ENCODE peak calls at places on chromosome 17, in four cellular contexts. One of them, this sample, is unnamed.

GRCh38 chr17:2416010-2416734 is 15.3 kb upstream of the MNT start:
- DNase-seq in HepG2: peak
- DNase-seq in H1: no peak
- DNase-seq in K562: peak
- DNase-seq in this sample: peak

GRCh38 chr17:72372185-72372584 is 251.4 kb downstream of the SOX9 start:
- DNase-seq in HepG2: no peak
- DNase-seq in H1: no peak
- DNase-seq in K562: no peak
- DNase-seq in this sample: no peak

GRCh38 chr17:57866723-57867122 is 16.9 kb upstream of the MRPS23 start:
- DNase-seq in HepG2: no peak
- DNase-seq in H1: no peak
- DNase-seq in K562: no peak
- DNase-seq in this sample: no peak

GRCh38 chr17:65797809-65798208 is 236.4 kb upstream of the AXIN2 start:
- DNase-seq in HepG2: peak
- DNase-seq in H1: peak
- DNase-seq in K562: peak
- DNase-seq in this sample: no peak

GRCh38 chr17:56833812-56834379 is at the start of the genes C17orf67 and DGKE:
- DNase-seq in HepG2: peak
- DNase-seq in H1: peak
- DNase-seq in K562: peak
- DNase-seq in this sample: peak

GRCh38 chr17:5022171-5022711 is 13.0 kb downstream of the SLC52A1 start:
- DNase-seq in HepG2: no peak
- DNase-seq in H1: no peak
- DNase-seq in K562: no peak
- DNase-seq in this sample: no peak

GRCh38 chr17:4565209-4566141 is 5.1 kb upstream of the GGT6 start:
- DNase-seq in HepG2: peak
- DNase-seq in H1: no peak
- DNase-seq in K562: peak
- DNase-seq in this sample: peak

GRCh38 chr17:80354381-80354780 is 60.6 kb upstream of the ENDOV start:
- DNase-seq in HepG2: no peak
- DNase-seq in H1: no peak
- DNase-seq in K562: no peak
- DNase-seq in this sample: no peak

GRCh38 chr17:15457723-15458094 is 9.7 kb downstream of the CDRT4 start:
- DNase-seq in HepG2: no peak
- DNase-seq in H1: no peak
- DNase-seq in K562: no peak
- DNase-seq in this sample: no peak

GRCh38 chr17:59154721-59155438 is at the start of gene SKA2:
- DNase-seq in HepG2: no peak
- DNase-seq in H1: peak
- DNase-seq in K562: peak
- DNase-seq in this sample: peak

GRCh38 chr17:71460943-71461342 is 659.9 kb upstream of the SOX9 start:
- DNase-seq in HepG2: no peak
- DNase-seq in H1: no peak
- DNase-seq in K562: no peak
- DNase-seq in this sample: peak

GRCh38 chr17:69434164-69434579 is 19.7 kb downstream of the MAP2K6 start:
- DNase-seq in HepG2: no peak
- DNase-seq in H1: no peak
- DNase-seq in K562: no peak
- DNase-seq in this sample: no peak

GRCh38 chr17:56779898-56780777 is 53.6 kb downstream of the C17orf67 start:
- DNase-seq in HepG2: peak
- DNase-seq in H1: peak
- DNase-seq in K562: peak
- DNase-seq in this sample: peak

GRCh38 chr17:65975878-65976277 is 216.1 kb downstream of the CEP112 start:
- DNase-seq in HepG2: no peak
- DNase-seq in H1: no peak
- DNase-seq in K562: no peak
- DNase-seq in this sample: no peak

GRCh38 chr17:57892820-57893595 is 43.2 kb upstream of the MRPS23 start:
- DNase-seq in HepG2: peak
- DNase-seq in H1: no peak
- DNase-seq in K562: no peak
- DNase-seq in this sample: peak

GRCh38 chr17:11486726-11487310 is 111.5 kb upstream of the DNAH9 start:
- DNase-seq in HepG2: no peak
- DNase-seq in H1: no peak
- DNase-seq in K562: no peak
- DNase-seq in this sample: no peak

GRCh38 chr17:44307387-44308186 is 814 bp upstream of the RUNDC3A start:
- DNase-seq in HepG2: no peak
- DNase-seq in H1: no peak
- DNase-seq in K562: no peak
- DNase-seq in this sample: peak

GRCh38 chr17:44200478-44201155 is 933 bp upstream of the ATXN7L3 start:
- DNase-seq in HepG2: peak
- DNase-seq in H1: no peak
- DNase-seq in K562: no peak
- DNase-seq in this sample: no peak

GRCh38 chr17:43591750-43592562 is 45.8 kb upstream of the ETV4 start:
- DNase-seq in HepG2: no peak
- DNase-seq in H1: no peak
- DNase-seq in K562: no peak
- DNase-seq in this sample: no peak

GRCh38 chr17:68704897-68705296 is 103.7 kb upstream of the FAM20A start:
- DNase-seq in HepG2: no peak
- DNase-seq in H1: no peak
- DNase-seq in K562: no peak
- DNase-seq in this sample: no peak

GRCh38 chr17:5238333-5238732 is 3.7 kb upstream of the SCIMP start:
- DNase-seq in HepG2: no peak
- DNase-seq in H1: no peak
- DNase-seq in K562: no peak
- DNase-seq in this sample: no peak

GRCh38 chr17:30555942-30556341 is 78.7 kb downstream of the GOSR1 start:
- DNase-seq in HepG2: no peak
- DNase-seq in H1: no peak
- DNase-seq in K562: no peak
- DNase-seq in this sample: no peak

GRCh38 chr17:49730078-49730786 is 22.5 kb upstream of the SLC35B1 start:
- DNase-seq in HepG2: no peak
- DNase-seq in H1: no peak
- DNase-seq in K562: no peak
- DNase-seq in this sample: no peak

GRCh38 chr17:4035081-4035680 is 70.9 kb upstream of the ATP2A3 start:
- DNase-seq in HepG2: no peak
- DNase-seq in H1: no peak
- DNase-seq in K562: no peak
- DNase-seq in this sample: no peak

GRCh38 chr17:13770702-13771101 is 169.0 kb upstream of the HS3ST3A1 start:
- DNase-seq in HepG2: no peak
- DNase-seq in H1: no peak
- DNase-seq in K562: no peak
- DNase-seq in this sample: no peak

GRCh38 chr17:34859652-34860051 is 101.6 kb downstream of the CCT6B start:
- DNase-seq in HepG2: no peak
- DNase-seq in H1: no peak
- DNase-seq in K562: no peak
- DNase-seq in this sample: no peak

GRCh38 chr17:17018612-17019429 is 23.4 kb upstream of the MPRIP start:
- DNase-seq in HepG2: no peak
- DNase-seq in H1: no peak
- DNase-seq in K562: no peak
- DNase-seq in this sample: no peak

GRCh38 chr17:77400445-77400870 is 259.7 kb downstream of the SEC14L1 start:
- DNase-seq in HepG2: no peak
- DNase-seq in H1: no peak
- DNase-seq in K562: peak
- DNase-seq in this sample: no peak

GRCh38 chr17:63524051-63524450 is 893 bp downstream of the KCNH6 start:
- DNase-seq in HepG2: no peak
- DNase-seq in H1: no peak
- DNase-seq in K562: no peak
- DNase-seq in this sample: no peak

GRCh38 chr17:60863892-60864673 is 186.4 kb downstream of the BCAS3 start:
- DNase-seq in HepG2: no peak
- DNase-seq in H1: no peak
- DNase-seq in K562: no peak
- DNase-seq in this sample: no peak

GRCh38 chr17:70207184-70207583 is 37.9 kb downstream of the KCNJ2 start:
- DNase-seq in HepG2: no peak
- DNase-seq in H1: no peak
- DNase-seq in K562: no peak
- DNase-seq in this sample: no peak

GRCh38 chr17:81509048-81509686 is 3.4 kb downstream of the ACTG1 start:
- DNase-seq in HepG2: peak
- DNase-seq in H1: no peak
- DNase-seq in K562: no peak
- DNase-seq in this sample: no peak

GRCh38 chr17:82876602-82877391 is 37.0 kb upstream of the ZNF750 start:
- DNase-seq in HepG2: peak
- DNase-seq in H1: no peak
- DNase-seq in K562: peak
- DNase-seq in this sample: no peak

GRCh38 chr17:16916557-16916920 is 55.4 kb downstream of the TNFRSF13B start:
- DNase-seq in HepG2: no peak
- DNase-seq in H1: no peak
- DNase-seq in K562: no peak
- DNase-seq in this sample: no peak

GRCh38 chr17:9244066-9245052 is 223.0 kb downstream of the NTN1 start:
- DNase-seq in HepG2: no peak
- DNase-seq in H1: no peak
- DNase-seq in K562: no peak
- DNase-seq in this sample: no peak

GRCh38 chr17:29179232-29180036 is 764 bp downstream of the MYO18A start:
- DNase-seq in HepG2: peak
- DNase-seq in H1: peak
- DNase-seq in K562: peak
- DNase-seq in this sample: peak

GRCh38 chr17:45687594-45687993 is 96.5 kb upstream of the CRHR1 start:
- DNase-seq in HepG2: no peak
- DNase-seq in H1: no peak
- DNase-seq in K562: no peak
- DNase-seq in this sample: no peak

GRCh38 chr17:75346906-75347305 is 57.7 kb upstream of the SLC25A19 start:
- DNase-seq in HepG2: no peak
- DNase-seq in H1: no peak
- DNase-seq in K562: peak
- DNase-seq in this sample: no peak
- TF ChIP-seq JUN in HepG2: no peak
- TF ChIP-seq JUN in H1: no peak
- TF ChIP-seq JUN in K562: no peak
- TF ChIP-seq JUN in this sample: no peak

GRCh38 chr17:7713782-7714181 is 3.8 kb upstream of the DNAH2 start:
- DNase-seq in HepG2: no peak
- DNase-seq in H1: no peak
- DNase-seq in K562: no peak
- DNase-seq in this sample: no peak

GRCh38 chr17:7711356-7711755 is 6.2 kb upstream of the DNAH2 start:
- DNase-seq in HepG2: no peak
- DNase-seq in H1: no peak
- DNase-seq in K562: no peak
- DNase-seq in this sample: peak

GRCh38 chr17:7714721-7715594 is 2.6 kb upstream of the DNAH2 start:
- DNase-seq in HepG2: no peak
- DNase-seq in H1: no peak
- DNase-seq in K562: no peak
- DNase-seq in this sample: no peak

GRCh38 chr17:7710341-7710740 is 5.3 kb downstream of the EFNB3 start:
- DNase-seq in HepG2: no peak
- DNase-seq in H1: no peak
- DNase-seq in K562: no peak
- DNase-seq in this sample: no peak

GRCh38 chr17:7712111-7712771 is 5.3 kb upstream of the DNAH2 start:
- DNase-seq in HepG2: no peak
- DNase-seq in H1: no peak
- DNase-seq in K562: no peak
- DNase-seq in this sample: no peak
- TF ChIP-seq RAD21 in HepG2: no peak
- TF ChIP-seq RAD21 in H1: no peak
- TF ChIP-seq RAD21 in K562: no peak
- TF ChIP-seq RAD21 in this sample: no peak

GRCh38 chr17:78676415-78677302 is 99.5 kb upstream of the DNAH17 start:
- DNase-seq in HepG2: no peak
- DNase-seq in H1: no peak
- DNase-seq in K562: no peak
- DNase-seq in this sample: no peak
- TF ChIP-seq JUN in HepG2: no peak
- TF ChIP-seq JUN in H1: no peak
- TF ChIP-seq JUN in K562: no peak
- TF ChIP-seq JUN in this sample: no peak

GRCh38 chr17:7654832-7655540 is 4.3 kb downstream of the ATP1B2 start:
- DNase-seq in HepG2: no peak
- DNase-seq in H1: no peak
- DNase-seq in K562: no peak
- DNase-seq in this sample: no peak

GRCh38 chr17:7652659-7653343 is 2.1 kb downstream of the ATP1B2 start:
- DNase-seq in HepG2: no peak
- DNase-seq in H1: no peak
- DNase-seq in K562: no peak
- DNase-seq in this sample: no peak

GRCh38 chr17:7650509-7651096 is at the start of gene ATP1B2:
- DNase-seq in HepG2: peak
- DNase-seq in H1: peak
- DNase-seq in K562: peak
- DNase-seq in this sample: peak

GRCh38 chr17:7651097-7651958 is 602 bp downstream of the ATP1B2 start:
- DNase-seq in HepG2: no peak
- DNase-seq in H1: no peak
- DNase-seq in K562: peak
- DNase-seq in this sample: no peak

GRCh38 chr17:7651959-7652658 is 1.4 kb downstream of the ATP1B2 start:
- DNase-seq in HepG2: no peak
- DNase-seq in H1: no peak
- DNase-seq in K562: no peak
- DNase-seq in this sample: no peak
- TF ChIP-seq RAD21 in HepG2: no peak
- TF ChIP-seq RAD21 in H1: no peak
- TF ChIP-seq RAD21 in K562: no peak
- TF ChIP-seq RAD21 in this sample: no peak

DNA sequence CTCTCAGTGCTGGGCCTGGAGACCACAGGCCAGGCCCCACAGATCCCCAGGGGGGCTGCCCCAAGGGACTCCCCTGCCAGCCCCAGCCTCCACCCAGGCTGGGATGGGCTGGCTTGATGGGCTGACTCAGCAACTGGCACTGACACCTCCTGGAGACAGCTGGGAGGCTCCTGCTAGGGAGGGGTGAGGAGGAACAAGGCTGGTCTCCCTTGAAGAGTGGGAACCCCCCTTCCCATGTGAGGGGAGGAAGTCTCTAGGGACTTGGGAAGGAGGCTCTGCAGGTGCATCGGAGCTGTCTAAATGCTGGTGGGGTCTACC is 10.4 kb downstream of the NHERF1 start:
- DNase-seq in HepG2: no peak
- DNase-seq in H1: no peak
- DNase-seq in K562: no peak
- DNase-seq in this sample: peak
- TF ChIP-seq JUN in HepG2: no peak
- TF ChIP-seq JUN in H1: no peak
- TF ChIP-seq JUN in K562: no peak
- TF ChIP-seq JUN in this sample: no peak

This sample was measured in A549.